ENCODE peak calls at places on chromosomes 5 and 9, in four cellular contexts. H, G, K and M are unnamed samples.

GRCh38 chr9:136572003-136572595 is 26.3 kb upstream of the NOTCH1 start:
- DNase-seq in G (no peak), K (no peak), H (peak), M (no peak)

GRCh38 chr5:43482490-43483064 is 1.1 kb downstream of the TMEM267 start:
- DNase-seq in K (no peak), H (peak), G (peak), M (no peak)

GRCh38 chr5:15587941-15588340 is 88.0 kb downstream of the FBXL7 start:
- DNase-seq in H (no peak), K (no peak), G (no peak), M (no peak)

GRCh38 chr5:113214606-113215323 is 220.0 kb downstream of the TSSK1B start:
- DNase-seq in G (no peak), K (no peak), H (no peak), M (no peak)

GRCh38 chr9:83304686-83305085 is 233.5 kb downstream of the FRMD3 start:
- DNase-seq in K (no peak), G (no peak), H (no peak), M (no peak)

GRCh38 chr5:98927988-98928801 is 612 bp downstream of the CHD1 start:
- DNase-seq in H (peak), G (peak), K (no peak), M (peak)

GRCh38 chr5:145237843-145238242 is 597.3 kb downstream of the PRELID2 start:
- DNase-seq in H (peak), G (no peak), K (no peak), M (peak)

GRCh38 chr5:78387468-78388153 is 27.2 kb downstream of the SCAMP1 start:
- DNase-seq in H (no peak), G (no peak), K (no peak), M (no peak)

GRCh38 chr9:4102078-4102477 is 197.8 kb downstream of the GLIS3 start:
- DNase-seq in G (no peak), K (no peak), H (no peak), M (no peak)

GRCh38 chr9:17742065-17742464 is 163.2 kb downstream of the SH3GL2 start:
- DNase-seq in G (no peak), H (no peak), K (no peak), M (peak)

GRCh38 chr5:124025306-124025705 is 513.3 kb downstream of the CSNK1G3 start:
- DNase-seq in K (no peak), G (no peak), H (no peak), M (no peak)

GRCh38 chr9:137009938-137010732 is 13.8 kb upstream of the CLIC3 start:
- DNase-seq in H (no peak), K (no peak), G (peak), M (no peak)

GRCh38 chr9:131257266-131258025 is 18.9 kb downstream of the FAM78A start:
- DNase-seq in K (no peak), G (peak), H (no peak), M (no peak)

GRCh38 chr9:935348-935965 is 41.0 kb upstream of the DMRT3 start:
- DNase-seq in G (no peak), H (no peak), K (no peak), M (peak)

GRCh38 chr9:8869812-8870211 is 1070.2 kb upstream of the DMAC1 start:
- DNase-seq in H (no peak), K (no peak), G (no peak), M (no peak)

GRCh38 chr9:21252727-21253547 is 13.1 kb upstream of the IFNA14 start:
- DNase-seq in H (peak), K (no peak), G (no peak), M (peak)

GRCh38 chr9:89654025-89654662 is 49.3 kb downstream of the GADD45G start:
- DNase-seq in K (no peak), H (no peak), G (no peak), M (no peak)

GRCh38 chr5:159908201-159908940 is 7.9 kb upstream of the ADRA1B start:
- DNase-seq in G (no peak), H (no peak), K (no peak), M (no peak)

GRCh38 chr9:37550781-37551180 is 25.4 kb downstream of the FBXO10 start:
- DNase-seq in G (no peak), K (no peak), H (no peak), M (no peak)

GRCh38 chr5:82405618-82406199 is 127.6 kb upstream of the RPS23 start:
- DNase-seq in G (no peak), H (peak), K (no peak), M (no peak)

GRCh38 chr5:67200809-67201562 is 4.4 kb upstream of the CD180 start:
- DNase-seq in H (no peak), G (no peak), K (no peak), M (no peak)

GRCh38 chr5:65055938-65056337 is 287.2 kb downstream of the CWC27 start:
- DNase-seq in G (no peak), H (no peak), K (no peak), M (no peak)

GRCh38 chr5:141815796-141816180 is 62.4 kb downstream of the PCDH1 start:
- DNase-seq in H (no peak), K (no peak), G (no peak), M (no peak)

GRCh38 chr5:141815051-141815795 is 63.0 kb downstream of the PCDH1 start:
- DNase-seq in K (no peak), G (no peak), H (no peak), M (no peak)

GRCh38 chr5:141812512-141812911 is 65.7 kb downstream of the PCDH1 start:
- DNase-seq in K (no peak), G (no peak), H (no peak), M (no peak)

GRCh38 chr5:141816598-141817399 is 61.4 kb downstream of the PCDH1 start:
- DNase-seq in G (peak), H (no peak), K (no peak), M (no peak)

GRCh38 chr5:141814064-141814982 is 63.9 kb downstream of the PCDH1 start:
- DNase-seq in G (peak), H (peak), K (no peak), M (peak)
- TF ChIP-seq FOXM1 in G (no peak), H (no peak), K (no peak), M (no peak)

GRCh38 chr5:178350361-178351220 is 118.0 kb upstream of the PHYKPL start:
- DNase-seq in K (no peak), H (no peak), G (no peak), M (no peak)
- TF ChIP-seq BHLHE40 in K (no peak), H (no peak), G (no peak), M (no peak)

DNA sequence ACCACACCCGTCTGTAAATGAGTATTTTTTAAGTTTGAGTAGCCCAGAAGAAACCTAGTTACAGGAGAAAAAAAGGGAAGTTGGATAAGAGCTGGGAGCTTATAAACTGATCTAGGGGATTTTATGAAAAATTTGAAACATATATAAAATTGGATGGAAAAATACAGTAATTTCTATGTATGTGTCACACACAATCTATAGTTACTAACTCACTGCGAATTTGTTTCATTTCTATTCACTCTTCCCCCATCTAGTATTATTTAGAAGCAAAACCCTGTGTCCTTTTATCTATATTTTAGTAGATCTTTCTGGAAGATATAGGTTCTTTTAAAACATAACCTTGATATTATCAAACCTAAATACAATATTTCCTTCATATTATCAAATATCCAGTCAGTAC is 14.6 kb downstream of the CYFIP2 start:
- DNase-seq in G (no peak), K (no peak), H (no peak), M (no peak)
- TF ChIP-seq FOXM1 in G (no peak), K (no peak), H (no peak), M (no peak)

DNA sequence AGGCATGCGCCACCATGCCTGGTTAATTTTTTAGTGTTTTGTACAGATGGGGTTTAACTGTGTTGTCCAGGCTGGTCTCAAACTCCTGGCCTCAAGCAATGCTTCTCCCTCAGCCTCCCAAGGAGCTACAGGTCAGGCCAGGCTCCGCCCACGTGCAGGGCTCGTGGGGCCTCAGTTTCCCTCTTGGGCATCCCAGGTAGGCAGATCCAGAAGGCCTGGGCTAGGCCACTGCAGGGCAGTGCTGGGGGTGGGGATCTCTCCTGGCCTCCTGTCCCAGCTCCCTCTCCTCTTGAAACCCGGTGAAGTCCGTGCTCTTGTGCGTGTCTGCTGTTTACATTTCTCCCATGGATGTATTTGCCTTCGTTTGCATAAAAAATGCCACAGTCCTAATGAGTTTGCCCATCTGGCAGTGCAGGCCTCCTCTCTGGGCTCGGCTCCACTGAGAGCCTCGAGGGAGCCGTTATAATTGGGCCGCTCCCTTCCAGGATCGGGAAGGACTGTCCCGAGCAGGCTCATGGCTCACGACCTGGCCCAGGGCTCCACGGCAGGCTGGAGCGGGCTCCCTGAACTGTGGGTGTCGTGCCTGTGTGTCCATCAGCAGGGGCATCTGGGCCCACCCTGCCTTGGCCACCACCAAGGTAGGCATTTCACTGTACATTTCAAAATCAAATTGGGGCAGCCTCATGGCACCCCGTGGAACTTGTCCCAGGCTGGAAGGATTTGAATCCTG is 52.6 kb upstream of the RUFY1 start:
- DNase-seq in H (no peak), K (no peak), G (no peak), M (no peak)
- TF ChIP-seq BHLHE40 in H (no peak), K (no peak), G (no peak), M (no peak)

GRCh38 chr5:125194901-125195300 is 448.5 kb upstream of the ZNF608 start:
- DNase-seq in H (no peak), G (no peak), K (no peak), M (no peak)

GRCh38 chr5:125185740-125186139 is 439.3 kb upstream of the ZNF608 start:
- DNase-seq in K (no peak), G (no peak), H (no peak), M (no peak)

GRCh38 chr5:125186911-125187375 is 440.5 kb upstream of the ZNF608 start:
- DNase-seq in G (no peak), K (no peak), H (no peak), M (no peak)

GRCh38 chr5:125190232-125191051 is 444.0 kb upstream of the ZNF608 start:
- DNase-seq in H (no peak), K (no peak), G (no peak), M (peak)

DNA sequence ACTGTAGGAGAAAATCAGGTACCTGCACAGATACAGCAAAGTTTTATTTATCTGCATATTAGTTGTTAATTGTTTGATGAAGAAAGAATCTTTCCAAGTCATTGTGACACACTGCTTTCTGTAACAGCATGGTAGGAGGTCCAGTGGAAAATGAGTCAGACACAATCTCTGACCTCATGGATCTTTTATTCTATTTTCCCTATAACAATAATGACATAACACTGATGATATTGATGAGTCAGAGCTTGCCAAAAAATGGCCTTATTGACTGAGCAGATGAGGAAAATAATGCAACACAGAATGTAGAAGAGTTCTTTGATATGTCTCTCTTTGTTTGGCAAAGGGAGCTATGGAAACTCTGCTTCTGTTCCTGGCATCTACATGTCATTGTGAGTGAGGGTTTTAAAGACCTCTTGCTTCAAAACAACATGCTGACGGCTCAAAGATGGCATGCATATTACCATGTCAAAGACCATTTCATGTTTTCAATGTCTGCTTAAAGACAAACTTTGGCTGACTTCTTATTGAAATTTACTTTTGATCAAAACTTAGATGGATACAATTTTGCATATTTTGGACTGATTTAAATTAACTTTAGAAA is 443.1 kb upstream of the ZNF608 start:
- DNase-seq in K (no peak), H (no peak), G (no peak), M (no peak)
- TF ChIP-seq FOXM1 in K (no peak), H (no peak), G (no peak), M (no peak)

GRCh38 chr5:30600892-30601291 is 592.6 kb upstream of the CDH6 start:
- DNase-seq in K (no peak), G (no peak), H (no peak), M (no peak)
- TF ChIP-seq BHLHE40 in K (no peak), G (no peak), H (no peak), M (no peak)

GRCh38 chr9:91048739-91049138 is 247.1 kb downstream of the SYK start:
- DNase-seq in H (no peak), G (no peak), K (no peak), M (no peak)
- TF ChIP-seq FOXM1 in H (no peak), G (no peak), K (no peak), M (no peak)

GRCh38 chr5:74251106-74252032 is 389.2 kb downstream of the ENC1 start:
- DNase-seq in H (peak), K (no peak), G (peak), M (no peak)
- TF ChIP-seq BHLHE40 in H (no peak), K (no peak), G (no peak), M (no peak)

GRCh38 chr5:148970228-148970627 is 92.6 kb downstream of the SH3TC2 start:
- DNase-seq in G (no peak), K (no peak), H (no peak), M (no peak)
- TF ChIP-seq FOXM1 in G (no peak), K (no peak), H (no peak), M (no peak)

GRCh38 chr5:165026971-165027370 is 1521.6 kb downstream of the MAT2B start:
- DNase-seq in G (no peak), K (no peak), H (no peak), M (no peak)

GRCh38 chr5:165031361-165031760 is 1525.9 kb downstream of the MAT2B start:
- DNase-seq in K (no peak), G (no peak), H (no peak), M (no peak)

GRCh38 chr5:165029471-165029870 is 1524.1 kb downstream of the MAT2B start:
- DNase-seq in H (peak), K (no peak), G (no peak), M (peak)
- TF ChIP-seq BHLHE40 in H (no peak), K (no peak), G (no peak), M (no peak)